ENCODE peak calls at places on chromosomes 6 and 20, in nine cellular contexts. P, N, S, G, Q, U, A, L and C are unnamed samples.

GRCh38 chr6:165695736-165696515 is 32.9 kb upstream of the PDE10A start:
- DNase-seq in P (no peak), N (no peak), S (no peak), G (no peak), Q (no peak), U (no peak), A (no peak), L (no peak), C (no peak)

GRCh38 chr6:163764565-163764964 is 350.0 kb downstream of the QKI start:
- DNase-seq in P (no peak), N (no peak), S (peak), G (no peak), Q (no peak), U (no peak), A (no peak), L (no peak), C (no peak)

GRCh38 chr6:97049254-97050004 is 124.9 kb downstream of the KLHL32 start:
- DNase-seq in P (no peak), N (no peak), S (no peak), G (no peak), Q (no peak), U (no peak), A (no peak), L (no peak), C (no peak)

GRCh38 chr20:433300-433975 is 25.3 kb downstream of the RBCK1 start:
- DNase-seq in P (no peak), N (no peak), S (no peak), G (no peak), Q (no peak), U (peak), A (peak), L (no peak), C (no peak)

GRCh38 chr20:38173237-38174156 is 8.4 kb upstream of the TGM2 start:
- DNase-seq in P (no peak), N (peak), S (peak), G (no peak), Q (peak), U (peak), A (no peak), L (no peak), C (no peak)

GRCh38 chr6:11969092-11969491 is 43.0 kb upstream of the HIVEP1 start:
- DNase-seq in P (no peak), N (no peak), S (peak), G (no peak), Q (no peak), U (no peak), A (no peak), L (no peak), C (no peak)

GRCh38 chr6:54083301-54083700 is 27.9 kb upstream of the MLIP start:
- DNase-seq in P (no peak), N (no peak), S (no peak), G (no peak), Q (no peak), U (no peak), A (no peak), L (no peak), C (no peak)

GRCh38 chr20:19789009-19789408 is 31.0 kb downstream of the RIN2 start:
- DNase-seq in P (no peak), N (no peak), S (no peak), G (no peak), Q (no peak), U (no peak), A (no peak), L (no peak), C (no peak)

GRCh38 chr20:43824699-43825402 is 89.8 kb upstream of the TOX2 start:
- DNase-seq in P (peak), N (no peak), S (peak), G (no peak), Q (no peak), U (no peak), A (no peak), L (no peak), C (no peak)

GRCh38 chr6:125245523-125246264 is 56.1 kb downstream of the HDDC2 start:
- DNase-seq in P (no peak), N (no peak), S (no peak), G (no peak), Q (no peak), U (no peak), A (no peak), L (no peak), C (no peak)

GRCh38 chr6:14767176-14767575 is 478.7 kb upstream of the JARID2 start:
- DNase-seq in P (no peak), N (no peak), S (no peak), G (no peak), Q (no peak), U (no peak), A (no peak), L (no peak), C (no peak)

GRCh38 chr6:38170666-38171065 is 351.1 kb downstream of the ZFAND3 start:
- DNase-seq in P (no peak), N (no peak), S (no peak), G (no peak), Q (no peak), U (no peak), A (no peak), L (no peak), C (no peak)

GRCh38 chr6:35500782-35501181 is 3.9 kb upstream of the TEAD3 start:
- DNase-seq in P (no peak), N (no peak), S (no peak), G (no peak), Q (peak), U (no peak), A (no peak), L (no peak), C (no peak)

GRCh38 chr20:58256842-58257241 is 28.4 kb upstream of the ANKRD60 start:
- DNase-seq in P (no peak), N (no peak), S (no peak), G (no peak), Q (no peak), U (no peak), A (no peak), L (no peak), C (no peak)

GRCh38 chr6:149317656-149318571 is at the start of gene TAB2:
- DNase-seq in P (peak), N (no peak), S (peak), G (peak), Q (no peak), U (no peak), A (peak), L (peak), C (peak)

GRCh38 chr20:1472556-1473243 is 6.1 kb upstream of the NSFL1C start:
- DNase-seq in P (no peak), N (no peak), S (no peak), G (no peak), Q (no peak), U (no peak), A (no peak), L (no peak), C (no peak)

GRCh38 chr20:12977634-12978394 is 31.0 kb upstream of the SPTLC3 start:
- DNase-seq in P (no peak), N (no peak), S (no peak), G (no peak), Q (no peak), U (no peak), A (no peak), L (no peak), C (no peak)

GRCh38 chr6:85005494-85005893 is 241.1 kb upstream of the TBX18 start:
- DNase-seq in P (no peak), N (no peak), S (no peak), G (no peak), Q (no peak), U (no peak), A (no peak), L (no peak), C (no peak)

GRCh38 chr6:13992417-13993055 is 67.8 kb downstream of the RNF182 start:
- DNase-seq in P (no peak), N (no peak), S (peak), G (no peak), Q (no peak), U (no peak), A (no peak), L (no peak), C (no peak)

GRCh38 chr6:14190596-14191224 is 73.1 kb downstream of the CD83 start:
- DNase-seq in P (no peak), N (no peak), S (no peak), G (no peak), Q (no peak), U (no peak), A (no peak), L (no peak), C (no peak)

GRCh38 chr20:9515761-9516657 is 1.6 kb downstream of the LAMP5 start:
- DNase-seq in P (no peak), N (no peak), S (no peak), G (peak), Q (no peak), U (no peak), A (no peak), L (no peak), C (no peak)

GRCh38 chr6:133286765-133287164 is 45.6 kb downstream of the EYA4 start:
- DNase-seq in P (peak), N (no peak), S (peak), G (no peak), Q (no peak), U (no peak), A (no peak), L (no peak), C (no peak)

GRCh38 chr20:63130654-63131577 is 85.0 kb downstream of the YTHDF1 start:
- DNase-seq in P (no peak), N (no peak), S (no peak), G (peak), Q (no peak), U (peak), A (no peak), L (peak), C (peak)

GRCh38 chr6:22437665-22438064 is 131.7 kb upstream of the HDGFL1 start:
- DNase-seq in P (no peak), N (no peak), S (no peak), G (no peak), Q (no peak), U (no peak), A (no peak), L (no peak), C (no peak)

GRCh38 chr6:66149132-66149531 is 442.1 kb upstream of the EYS start:
- DNase-seq in P (no peak), N (no peak), S (no peak), G (no peak), Q (no peak), U (no peak), A (no peak), L (no peak), C (no peak)

GRCh38 chr6:347232-347631 is 44.3 kb upstream of the IRF4 start:
- DNase-seq in P (no peak), N (no peak), S (no peak), G (no peak), Q (no peak), U (no peak), A (no peak), L (no peak), C (no peak)

GRCh38 chr6:125742433-125743120 is 6.9 kb upstream of the HEY2 start:
- DNase-seq in P (no peak), N (no peak), S (no peak), G (no peak), Q (no peak), U (no peak), A (no peak), L (no peak), C (no peak)

GRCh38 chr20:53298900-53299299 is 294.7 kb downstream of the ZNF217 start:
- DNase-seq in P (no peak), N (no peak), S (no peak), G (no peak), Q (no peak), U (no peak), A (no peak), L (no peak), C (no peak)

GRCh38 chr20:1508576-1508975 is 17.4 kb upstream of the SIRPB2 start:
- DNase-seq in P (no peak), N (no peak), S (no peak), G (no peak), Q (no peak), U (no peak), A (no peak), L (no peak), C (no peak)

GRCh38 chr20:2131366-2131765 is 29.7 kb downstream of the STK35 start:
- DNase-seq in P (no peak), N (no peak), S (peak), G (no peak), Q (no peak), U (no peak), A (no peak), L (no peak), C (no peak)

GRCh38 chr6:87943191-87943590 is 104.5 kb upstream of the SPACA1 start:
- DNase-seq in P (no peak), N (no peak), S (no peak), G (no peak), Q (no peak), U (no peak), A (no peak), L (no peak), C (no peak)

GRCh38 chr6:49252901-49253300 is 210.2 kb downstream of the MMUT start:
- DNase-seq in P (no peak), N (no peak), S (no peak), G (no peak), Q (no peak), U (no peak), A (no peak), L (no peak), C (no peak)

GRCh38 chr20:63787302-63787701 is 43.8 kb downstream of the ZBTB46 start:
- DNase-seq in P (no peak), N (no peak), S (no peak), G (no peak), Q (no peak), U (no peak), A (no peak), L (no peak), C (no peak)

GRCh38 chr20:34403908-34404307 is 40.8 kb downstream of the ITCH start:
- DNase-seq in P (no peak), N (no peak), S (no peak), G (no peak), Q (no peak), U (no peak), A (no peak), L (no peak), C (no peak)

GRCh38 chr6:17600527-17601388 is 656 bp downstream of the FAM8A1 start:
- DNase-seq in P (peak), N (no peak), S (peak), G (peak), Q (no peak), U (peak), A (peak), L (peak), C (peak)

GRCh38 chr20:32610897-32611218 is 25.7 kb upstream of the NOL4L start:
- DNase-seq in P (no peak), N (no peak), S (no peak), G (no peak), Q (no peak), U (no peak), A (no peak), L (no peak), C (no peak)

GRCh38 chr6:105468850-105469249 is 66.0 kb upstream of the PREP start:
- DNase-seq in P (no peak), N (no peak), S (no peak), G (no peak), Q (no peak), U (no peak), A (no peak), L (no peak), C (no peak)

GRCh38 chr6:2859325-2859700 is 17.6 kb upstream of the SERPINB1 start:
- DNase-seq in P (no peak), N (no peak), S (no peak), G (no peak), Q (no peak), U (no peak), A (no peak), L (no peak), C (no peak)

DNA sequence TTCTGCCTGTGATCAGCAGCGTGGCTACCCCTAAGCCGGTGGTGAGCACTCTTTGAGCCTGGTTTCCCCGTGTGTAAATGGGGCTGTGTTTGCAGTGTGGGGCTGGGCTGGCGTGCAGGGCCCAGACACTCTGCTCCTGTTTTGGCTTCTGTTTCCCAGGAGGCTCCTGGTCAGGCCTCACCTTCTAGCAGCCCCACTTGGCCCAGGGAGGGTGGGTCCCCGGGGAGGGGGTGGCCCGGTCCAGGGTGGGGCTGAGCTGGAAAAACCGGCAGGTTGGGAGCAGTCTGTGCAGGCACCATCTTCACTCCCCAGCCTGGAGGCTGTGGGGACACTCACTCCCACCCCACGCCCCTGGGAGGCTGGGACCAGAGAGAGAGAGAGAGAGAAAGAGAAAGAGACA is 25.3 kb downstream of the CEBPB start:
- DNase-seq in P (no peak), N (no peak), S (no peak), G (no peak), Q (no peak), U (no peak), A (no peak), L (peak), C (no peak)
- TF ChIP-seq CTCF in P (no peak), N (no peak), S (no peak), G (no peak), Q (no peak), U (no peak), A (no peak), L (no peak), C (no peak)

DNA sequence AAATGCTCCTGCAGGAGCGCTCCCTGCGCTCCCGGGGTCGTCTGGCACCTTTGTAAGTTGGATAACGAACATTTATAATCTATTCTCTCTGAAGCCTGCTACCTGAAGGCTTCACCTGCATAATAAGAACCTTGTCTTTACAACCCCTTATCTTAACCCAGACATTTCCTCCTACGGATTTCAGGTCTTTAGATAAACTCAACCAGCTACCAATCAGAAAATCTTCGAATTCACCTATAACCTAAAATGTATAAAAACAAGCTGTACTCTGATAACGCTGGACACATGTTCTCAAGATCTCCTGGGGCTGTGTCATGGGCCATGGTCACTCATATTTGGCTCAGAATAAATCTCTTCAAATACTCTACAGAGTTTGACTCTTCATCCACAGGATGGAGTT is 4.1 kb upstream of the KCNK5 start:
- DNase-seq in P (no peak), N (no peak), S (no peak), G (no peak), Q (no peak), U (no peak), A (no peak), L (no peak), C (no peak)
- TF ChIP-seq CTCF in P (no peak), N (no peak), S (no peak), G (no peak), Q (no peak), U (no peak), A (no peak), L (no peak), C (no peak)

DNA sequence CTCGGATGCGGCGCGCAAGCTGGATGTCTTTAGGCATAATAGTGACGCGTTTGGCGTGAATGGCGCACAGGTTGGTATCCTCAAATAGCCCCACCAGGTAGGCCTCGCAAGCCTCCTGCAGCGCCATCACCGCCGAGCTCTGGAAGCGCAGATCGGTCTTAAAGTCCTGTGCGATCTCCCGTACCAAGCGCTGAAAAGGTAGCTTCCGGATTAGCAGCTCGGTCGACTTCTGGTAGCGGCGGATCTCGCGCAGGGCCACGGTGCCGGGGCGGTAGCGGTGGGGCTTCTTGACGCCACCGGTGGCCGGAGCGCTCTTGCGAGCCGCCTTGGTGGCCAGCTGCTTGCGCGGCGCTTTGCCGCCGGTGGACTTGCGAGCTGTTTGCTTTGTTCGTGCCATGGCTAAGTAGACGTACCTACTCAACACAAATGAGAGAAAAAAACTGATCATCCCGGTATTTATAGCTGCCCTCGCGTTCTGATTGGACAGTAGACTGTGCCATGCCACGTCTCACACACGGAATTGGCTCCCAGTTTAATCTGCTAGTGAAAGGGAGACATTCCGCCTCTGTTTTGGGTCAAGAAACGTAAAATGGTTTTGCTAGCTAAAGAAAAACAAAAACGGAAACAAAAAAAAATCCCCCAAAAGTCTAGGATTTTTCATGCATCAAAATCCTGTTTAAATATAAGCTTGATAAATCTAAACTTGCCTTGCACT is 40.1 kb downstream of the OR2B2 start:
- DNase-seq in P (peak), N (no peak), S (peak), G (peak), Q (peak), U (peak), A (peak), L (peak), C (peak)
- TF ChIP-seq CTCF in P (no peak), N (no peak), S (peak), G (peak), Q (peak), U (no peak), A (peak), L (no peak), C (peak)

GRCh38 chr6:108942556-108943492 is 94.6 kb downstream of the ARMC2 start:
- DNase-seq in P (peak), N (no peak), S (no peak), G (no peak), Q (no peak), U (no peak), A (peak), L (no peak), C (no peak)
- TF ChIP-seq CTCF in P (no peak), N (no peak), S (no peak), G (no peak), Q (no peak), U (no peak), A (no peak), L (no peak), C (no peak)

DNA sequence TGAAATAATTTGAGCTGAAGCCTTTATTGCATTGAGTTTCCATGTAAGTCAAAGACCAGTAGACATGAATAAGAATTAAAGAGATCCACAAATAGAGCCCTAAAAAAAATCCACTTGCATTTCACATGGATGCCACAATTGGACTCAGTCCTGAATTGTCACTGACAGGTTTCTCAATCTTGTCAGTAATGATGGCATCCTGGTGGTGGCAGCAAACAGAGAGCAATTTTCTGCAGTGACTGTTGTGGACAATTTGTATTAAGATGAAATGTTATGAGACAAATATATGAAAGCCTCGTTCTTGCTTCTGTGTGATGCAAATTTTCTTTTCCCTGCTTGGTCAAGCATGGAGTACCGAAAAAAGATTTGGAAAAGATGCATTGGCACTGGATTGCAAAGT is 278.9 kb downstream of the SAMD5 start:
- DNase-seq in P (no peak), N (no peak), S (no peak), G (no peak), Q (no peak), U (no peak), A (no peak), L (no peak), C (no peak)
- TF ChIP-seq CTCF in P (no peak), N (no peak), S (no peak), G (no peak), Q (no peak), U (no peak), A (no peak), L (peak), C (no peak)

DNA sequence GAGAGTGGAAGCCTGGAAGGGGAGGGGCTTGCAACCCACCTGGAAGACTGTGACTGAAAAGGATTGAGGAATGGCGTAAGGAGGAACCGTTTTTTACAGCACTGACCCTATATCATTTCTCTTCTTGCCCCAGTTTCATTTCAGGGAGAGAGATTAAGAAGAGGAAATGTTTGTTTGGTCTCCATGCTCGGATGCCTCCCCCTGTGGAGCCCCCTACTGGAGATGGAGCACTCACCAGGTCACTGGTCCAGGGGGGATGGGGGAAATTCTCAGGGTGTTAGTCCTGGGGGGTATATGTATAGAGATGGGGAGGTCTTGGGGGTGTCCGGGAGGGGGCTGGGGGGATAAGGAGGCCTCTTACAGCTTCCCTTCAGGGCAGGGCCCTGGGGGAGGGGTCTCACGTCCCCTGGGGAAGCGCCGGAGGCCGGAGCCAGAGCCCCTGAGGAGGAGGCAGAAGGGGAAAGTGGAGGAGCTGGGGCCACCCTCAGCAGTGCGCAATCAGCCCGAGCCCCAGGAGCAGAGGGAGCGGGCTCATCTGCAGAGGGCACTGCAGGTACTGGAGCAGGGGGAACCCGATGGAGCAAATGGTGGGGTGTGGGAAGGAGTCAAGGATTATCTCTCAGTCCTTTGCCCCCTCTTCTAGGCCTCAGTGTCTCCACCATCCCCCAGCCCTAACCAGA is 3.2 kb downstream of the CUTA start:
- DNase-seq in P (peak), N (no peak), S (no peak), G (peak), Q (no peak), U (no peak), A (no peak), L (no peak), C (no peak)
- TF ChIP-seq CTCF in P (peak), N (no peak), S (peak), G (no peak), Q (peak), U (no peak), A (no peak), L (peak), C (peak)